ENCODE peak calls at places on chromosomes 16 and 17, in five cellular contexts. B is right lobe of liver, J is tibial nerve, C is endothelial cell of umbilical vein, P is IMR-90. R is an unnamed sample.
A peak's percentile ranks its signal among the peaks of the same experiment; 100 is the strongest.

GRCh38 chr17:78019367-78019975 is 61.0 kb downstream of the TNRC6C start:
- DNase-seq in B (no peak), P (peak; percentile 62), C (peak; percentile 56), J (no peak), R (no peak)

GRCh38 chr17:68514809-68515208 is 2.6 kb downstream of the PRKAR1A start:
- DNase-seq in J (no peak), C (peak; percentile 86), B (no peak), P (peak; percentile 63), R (no peak)

GRCh38 chr17:1413281-1413791 is 13.3 kb upstream of the YWHAE start:
- DNase-seq in P (peak; percentile 86), B (peak; percentile 96), J (peak; percentile 27), C (peak; percentile 97), R (peak; percentile 74)

GRCh38 chr16:4420703-4421102 is 4.3 kb upstream of the CORO7 start:
- DNase-seq in B (no peak), P (no peak), C (no peak), J (no peak), R (no peak)

GRCh38 chr17:37824534-37825485 is 80.0 kb upstream of the HNF1B start:
- DNase-seq in P (peak; percentile 90), C (peak; percentile 92), J (no peak), B (peak; percentile 49), R (no peak)

GRCh38 chr16:67773099-67773498 is 33.3 kb downstream of the RANBP10 start:
- DNase-seq in J (peak; percentile 45), C (peak; percentile 86), P (no peak), B (peak; percentile 74), R (no peak)

GRCh38 chr16:7964717-7965116 is 625.6 kb downstream of the TMEM114 start:
- DNase-seq in C (no peak), P (no peak), B (no peak), J (no peak), R (no peak)

GRCh38 chr17:10336393-10336792 is 36.4 kb downstream of the MYH13 start:
- DNase-seq in C (no peak), P (no peak), B (no peak), J (no peak), R (no peak)

GRCh38 chr16:88635671-88636070 is 2.7 kb upstream of the IL17C start:
- DNase-seq in C (no peak), P (no peak), J (no peak), B (no peak), R (no peak)

GRCh38 chr16:69311533-69312388 is 611 bp downstream of the VPS4A start:
- DNase-seq in J (no peak), B (peak; percentile 72), C (no peak), P (no peak), R (peak; percentile 72)

DNA sequence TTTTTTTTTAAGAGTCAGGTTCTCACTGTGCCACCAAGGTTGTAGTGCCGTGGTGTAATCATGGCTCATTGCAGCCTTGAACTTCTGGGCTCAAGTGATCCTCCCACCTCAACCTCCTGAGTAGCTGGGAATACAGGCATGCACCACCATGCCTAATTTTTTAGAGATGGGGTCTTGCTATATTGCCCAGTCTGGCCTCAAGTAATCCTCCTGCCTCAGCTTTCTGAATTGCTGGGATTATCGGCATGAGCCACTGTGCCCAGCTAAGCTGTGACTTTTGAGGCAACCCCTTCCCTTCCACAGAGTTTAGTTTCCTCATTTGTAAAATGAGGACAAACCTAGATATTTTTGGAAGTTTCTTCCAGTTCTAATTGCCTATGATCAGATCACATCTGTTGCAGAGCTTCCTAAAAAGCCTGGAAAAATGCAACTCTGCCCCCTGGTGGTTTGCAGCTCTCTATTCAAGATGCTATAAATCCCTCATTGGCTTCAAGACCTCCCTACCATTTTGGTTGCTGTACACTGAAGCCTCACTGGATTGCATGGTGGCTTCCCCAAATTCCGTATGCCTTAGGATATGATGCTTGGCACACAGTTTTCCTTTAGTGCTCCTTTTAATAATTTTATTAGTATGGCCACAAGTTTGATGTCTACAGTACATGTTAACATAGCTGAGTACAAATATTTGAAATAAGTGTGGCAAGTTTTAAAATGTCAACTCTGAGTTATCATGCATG is 19.3 kb downstream of the GDE1 start:
- DNase-seq in C (peak; percentile 73), P (peak; percentile 73), J (peak; percentile 52), B (peak; percentile 78), R (peak; percentile 58)
- H3K4me1 ChIP-seq in C (peaks cover 7% of the 10 kb centered on the region), P (no peaks in the 10 kb centered on the region), J (peaks cover 26% of the 10 kb centered on the region), B (no peaks in the 10 kb centered on the region), R (no peaks in the 10 kb centered on the region)

GRCh38 chr17:28426081-28426519 is 20.1 kb upstream of the SLC46A1 start:
- DNase-seq in J (no peak), P (no peak), C (no peak), B (no peak), R (no peak)
- TF ChIP-seq CTCF in J (no peak), P (peak; percentile 28), C (peak; percentile 36), B (peak; percentile 4), R (no peak)

GRCh38 chr17:57892820-57893595 is 43.2 kb upstream of the MRPS23 start:
- DNase-seq in B (peak; percentile 93), P (peak; percentile 98), J (peak; percentile 94), C (peak; percentile 81), R (peak; percentile 93)
- H3K27ac ChIP-seq in B (peak overlapping the region; percentile 80), P (peak overlapping the region; percentile 67), J (peak overlapping the region; percentile 96), C (peak overlapping the region; percentile 70), R (peak overlapping the region; percentile 97)

DNA sequence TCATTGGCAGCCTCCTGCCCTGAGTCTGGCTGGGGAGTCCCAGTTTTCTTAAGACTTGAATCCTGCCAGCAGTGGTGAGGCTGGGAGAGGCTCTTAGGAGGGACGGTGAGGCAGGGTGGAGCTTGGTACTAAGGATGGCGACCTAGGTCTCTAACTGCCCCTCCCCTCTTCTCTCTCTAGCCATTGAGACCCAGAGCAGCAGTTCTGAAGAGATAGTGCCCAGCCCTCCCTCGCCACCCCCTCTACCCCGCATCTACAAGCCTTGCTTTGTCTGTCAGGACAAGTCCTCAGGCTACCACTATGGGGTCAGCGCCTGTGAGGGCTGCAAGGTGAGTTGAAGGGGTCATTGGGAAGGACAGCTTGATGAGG is 16.4 kb downstream of the GJD3 start:
- DNase-seq in B (no peak), C (no peak), P (no peak), J (no peak), R (no peak)
- H3K4me1 ChIP-seq in B (peaks cover 94% of the 10 kb centered on the region), C (peaks cover 65% of the 10 kb centered on the region), P (peaks cover 59% of the 10 kb centered on the region), J (peaks cover 100% of the 10 kb centered on the region), R (peaks cover 70% of the 10 kb centered on the region)

GRCh38 chr17:41777157-41777578 is 9.3 kb downstream of the JUP start:
- DNase-seq in J (no peak), B (no peak), P (no peak), C (no peak), R (peak; percentile 49)
- TF ChIP-seq CTCF in J (peak; percentile 57), B (peak; percentile 34), P (no peak), C (peak; percentile 16), R (peak; percentile 37)